ENCODE peak calls at places on chromosomes 2 and 18, in ten cellular contexts. B is AG10803; C is LHCN-M2; V is HL-60; Q is CD4-positive, alpha-beta T cell; G is T-helper 2 cell; I is nephron progenitor cell; X is BJ; U is psoas muscle; P is GM20000. S is an unnamed sample.
A peak's percentile ranks its signal among the peaks of the same experiment; 100 is the strongest.

GRCh38 chr18:36593641-36594040 is 235.2 kb downstream of the TPGS2 start:
- DNase-seq in B (no peak), C (no peak), V (no peak), Q (no peak), G (no peak), I (no peak), X (no peak), U (no peak), P (no peak), S (no peak)

GRCh38 chr18:39702888-39703287 is 2137.3 kb upstream of the CELF4 start:
- DNase-seq in B (no peak), C (no peak), V (no peak), Q (no peak), G (no peak), I (no peak), X (no peak), U (no peak), P (no peak), S (no peak)

GRCh38 chr2:6946722-6947121 is 29.5 kb downstream of the RNF144A start:
- DNase-seq in B (peak; percentile 71), C (peak; percentile 0), V (no peak), Q (no peak), G (no peak), I (no peak), X (peak; percentile 49), U (no peak), P (no peak), S (no peak)

GRCh38 chr18:24170389-24170788 is 31.5 kb downstream of the CABYR start:
- DNase-seq in B (no peak), C (no peak), V (no peak), Q (no peak), G (no peak), I (no peak), X (no peak), U (no peak), P (no peak), S (no peak)

GRCh38 chr2:46273919-46274318 is 23.3 kb upstream of the EPAS1 start:
- DNase-seq in B (no peak), C (no peak), V (no peak), Q (no peak), G (no peak), I (no peak), X (no peak), U (no peak), P (no peak), S (no peak)

GRCh38 chr2:42784204-42784880 is 8.0 kb downstream of the HAAO start:
- DNase-seq in B (no peak), C (no peak), V (no peak), Q (no peak), G (no peak), I (no peak), X (no peak), U (no peak), P (no peak), S (no peak)

GRCh38 chr18:9736942-9737813 is 29.1 kb downstream of the RAB31 start:
- DNase-seq in B (peak; percentile 52), C (peak; percentile 77), V (no peak), Q (no peak), G (no peak), I (peak; percentile 25), X (no peak), U (no peak), P (no peak), S (no peak)

GRCh38 chr2:29270606-29271005 is 155.4 kb downstream of the CLIP4 start:
- DNase-seq in B (no peak), C (no peak), V (no peak), Q (no peak), G (no peak), I (no peak), X (no peak), U (no peak), P (no peak), S (no peak)

GRCh38 chr2:50346104-50346503 is 685.8 kb downstream of the NRXN1 start:
- DNase-seq in B (no peak), C (no peak), V (no peak), Q (no peak), G (no peak), I (peak; percentile 40), X (no peak), U (no peak), P (no peak), S (no peak)

GRCh38 chr2:1088192-1088860 is 137.7 kb downstream of the SNTG2 start:
- DNase-seq in B (peak; percentile 32), C (peak; percentile 11), V (no peak), Q (no peak), G (no peak), I (no peak), X (peak; percentile 6), U (no peak), P (no peak), S (no peak)

GRCh38 chr2:74760875-74761630 is 72.9 kb upstream of the HK2 start:
- DNase-seq in B (no peak), C (no peak), V (no peak), Q (no peak), G (no peak), I (no peak), X (no peak), U (no peak), P (no peak), S (no peak)

GRCh38 chr2:68838641-68839040 is 32.6 kb downstream of the BMP10 start:
- DNase-seq in B (no peak), C (no peak), V (no peak), Q (no peak), G (no peak), I (no peak), X (no peak), U (no peak), P (no peak), S (no peak)

GRCh38 chr2:44553456-44553855 is 191.7 kb downstream of the CAMKMT start:
- DNase-seq in B (peak; percentile 88), C (peak; percentile 93), V (no peak), Q (no peak), G (no peak), I (no peak), X (peak; percentile 33), U (no peak), P (no peak), S (no peak)

GRCh38 chr2:109487237-109487869 is 126.4 kb downstream of the SEPTIN10 start:
- DNase-seq in B (peak; percentile 46), C (peak; percentile 46), V (no peak), Q (no peak), G (no peak), I (no peak), X (peak; percentile 82), U (no peak), P (no peak), S (no peak)

S was measured in frontal cortex.